ENCODE peak calls at places on chromosomes 5 and 9, in five cellular contexts. One of them, this sample, is unnamed.

GRCh38 chr5:100667021-100667671 is 132.0 kb downstream of the FAM174A start:
- ATAC-seq in omental fat pad: no peak
- ATAC-seq in A549: no peak
- ATAC-seq in natural killer cell: peak; percentile 88
- ATAC-seq in central memory CD8-positive, alpha-beta T cell: peak; percentile 91
- ATAC-seq in this sample: no peak

GRCh38 chr9:70639853-70640814 is 225.7 kb upstream of the KLF9 start:
- ATAC-seq in A549: peak; percentile 82
- ATAC-seq in central memory CD8-positive, alpha-beta T cell: peak; percentile 28
- ATAC-seq in omental fat pad: no peak
- ATAC-seq in natural killer cell: no peak
- ATAC-seq in this sample: no peak

GRCh38 chr5:126450388-126450787 is 27.2 kb downstream of the GRAMD2B start:
- ATAC-seq in central memory CD8-positive, alpha-beta T cell: peak; percentile 83
- ATAC-seq in omental fat pad: peak; percentile 41
- ATAC-seq in natural killer cell: peak; percentile 80
- ATAC-seq in A549: no peak
- ATAC-seq in this sample: peak; percentile 52

GRCh38 chr5:150644496-150644895 is 4.0 kb downstream of the SYNPO start:
- ATAC-seq in omental fat pad: no peak
- ATAC-seq in A549: no peak
- ATAC-seq in natural killer cell: no peak
- ATAC-seq in central memory CD8-positive, alpha-beta T cell: no peak
- ATAC-seq in this sample: no peak

GRCh38 chr9:6779417-6780241 is 21.9 kb downstream of the KDM4C start:
- ATAC-seq in A549: peak; percentile 69
- ATAC-seq in natural killer cell: no peak
- ATAC-seq in central memory CD8-positive, alpha-beta T cell: no peak
- ATAC-seq in omental fat pad: no peak
- ATAC-seq in this sample: no peak

GRCh38 chr9:125829743-125830142 is 82.6 kb downstream of the PBX3 start:
- ATAC-seq in A549: no peak
- ATAC-seq in central memory CD8-positive, alpha-beta T cell: peak; percentile 100
- ATAC-seq in omental fat pad: no peak
- ATAC-seq in natural killer cell: peak; percentile 92
- ATAC-seq in this sample: peak; percentile 80

GRCh38 chr5:159043551-159043950 is 56.2 kb downstream of the EBF1 start:
- ATAC-seq in A549: no peak
- ATAC-seq in omental fat pad: no peak
- ATAC-seq in natural killer cell: no peak
- ATAC-seq in central memory CD8-positive, alpha-beta T cell: no peak
- ATAC-seq in this sample: no peak

GRCh38 chr5:170913573-170913972 is 51.8 kb downstream of the RANBP17 start:
- ATAC-seq in A549: no peak
- ATAC-seq in central memory CD8-positive, alpha-beta T cell: no peak
- ATAC-seq in omental fat pad: no peak
- ATAC-seq in natural killer cell: no peak
- ATAC-seq in this sample: no peak

GRCh38 chr5:131679911-131680310 is 44.9 kb upstream of the RAPGEF6 start:
- ATAC-seq in central memory CD8-positive, alpha-beta T cell: no peak
- ATAC-seq in natural killer cell: no peak
- ATAC-seq in omental fat pad: no peak
- ATAC-seq in A549: no peak
- ATAC-seq in this sample: no peak

GRCh38 chr5:175652741-175653663 is 4.9 kb upstream of the HRH2 start:
- ATAC-seq in omental fat pad: no peak
- ATAC-seq in A549: no peak
- ATAC-seq in central memory CD8-positive, alpha-beta T cell: peak; percentile 86
- ATAC-seq in natural killer cell: peak; percentile 61
- ATAC-seq in this sample: peak; percentile 51

GRCh38 chr5:37631939-37632338 is 207.9 kb downstream of the GDNF start:
- ATAC-seq in A549: no peak
- ATAC-seq in central memory CD8-positive, alpha-beta T cell: no peak
- ATAC-seq in natural killer cell: no peak
- ATAC-seq in omental fat pad: no peak
- ATAC-seq in this sample: no peak

GRCh38 chr5:119275146-119275872 is 80.5 kb upstream of the TNFAIP8 start:
- ATAC-seq in omental fat pad: no peak
- ATAC-seq in natural killer cell: no peak
- ATAC-seq in central memory CD8-positive, alpha-beta T cell: no peak
- ATAC-seq in A549: peak; percentile 59
- ATAC-seq in this sample: peak; percentile 67

GRCh38 chr9:91174772-91175171 is 186.9 kb downstream of the AUH start:
- ATAC-seq in natural killer cell: peak; percentile 52
- ATAC-seq in central memory CD8-positive, alpha-beta T cell: no peak
- ATAC-seq in omental fat pad: no peak
- ATAC-seq in A549: no peak
- ATAC-seq in this sample: peak; percentile 67

GRCh38 chr5:102715405-102715804 is 39.7 kb upstream of the PAM start:
- ATAC-seq in central memory CD8-positive, alpha-beta T cell: no peak
- ATAC-seq in natural killer cell: no peak
- ATAC-seq in omental fat pad: no peak
- ATAC-seq in A549: no peak
- ATAC-seq in this sample: no peak

GRCh38 chr5:153959134-153959957 is 79.4 kb downstream of the FAM114A2 start:
- ATAC-seq in omental fat pad: peak; percentile 46
- ATAC-seq in natural killer cell: no peak
- ATAC-seq in central memory CD8-positive, alpha-beta T cell: no peak
- ATAC-seq in A549: peak; percentile 53
- ATAC-seq in this sample: no peak

GRCh38 chr5:170389250-170389902 is at the start of gene KCNMB1:
- ATAC-seq in natural killer cell: no peak
- ATAC-seq in omental fat pad: no peak
- ATAC-seq in central memory CD8-positive, alpha-beta T cell: no peak
- ATAC-seq in A549: no peak
- ATAC-seq in this sample: no peak

GRCh38 chr5:168608821-168609220 is 29.7 kb upstream of the PANK3 start:
- ATAC-seq in A549: no peak
- ATAC-seq in natural killer cell: no peak
- ATAC-seq in omental fat pad: no peak
- ATAC-seq in central memory CD8-positive, alpha-beta T cell: no peak
- ATAC-seq in this sample: no peak

GRCh38 chr5:131541766-131542165 is 93.3 kb downstream of the RAPGEF6 start:
- ATAC-seq in omental fat pad: no peak
- ATAC-seq in natural killer cell: no peak
- ATAC-seq in central memory CD8-positive, alpha-beta T cell: no peak
- ATAC-seq in A549: no peak
- ATAC-seq in this sample: no peak

GRCh38 chr9:104961701-104962359 is 33.9 kb upstream of the ABCA1 start:
- ATAC-seq in A549: no peak
- ATAC-seq in central memory CD8-positive, alpha-beta T cell: no peak
- ATAC-seq in natural killer cell: no peak
- ATAC-seq in omental fat pad: no peak
- ATAC-seq in this sample: no peak

This sample was measured in stimulated activated memory B cell treated with anti-CD40 and anti-IgM and Interleukin-4, amounts not matched to agents 10 μg/mL and 1 μg/mL and 100 μg/mL, for 72 hours.